ENCODE peak calls at places on chromosomes 7 and 10, in ten cellular contexts. G, K, P, F, T, L, Q, I, A and R are unnamed samples.
A peak's percentile ranks its signal among the peaks of the same experiment; 100 is the strongest.

GRCh38 chr7:136911362-136911761 is 42.9 kb downstream of the CHRM2 start:
- DNase-seq in I (no peak), G (no peak), L (no peak), T (no peak), Q (peak; percentile 18), F (no peak), K (no peak), A (no peak), P (no peak), R (no peak)

GRCh38 chr7:2495402-2496309 is 19.5 kb upstream of the GRIFIN start:
- DNase-seq in L (no peak), A (no peak), Q (no peak), P (no peak), K (no peak), I (no peak), G (no peak), T (no peak), F (peak; percentile 14), R (no peak)

GRCh38 chr7:24936121-24936824 is 43.7 kb downstream of the OSBPL3 start:
- DNase-seq in Q (peak; percentile 82), K (no peak), I (no peak), A (no peak), T (no peak), F (no peak), P (no peak), L (no peak), G (no peak), R (no peak)

GRCh38 chr7:36387437-36388345 is 2.0 kb upstream of the ANLN start:
- DNase-seq in Q (no peak), G (no peak), L (no peak), A (no peak), F (no peak), I (peak; percentile 54), T (no peak), K (no peak), P (no peak), R (no peak)

GRCh38 chr10:123269675-123270074 is 115.5 kb downstream of the BUB3 start:
- DNase-seq in T (no peak), L (no peak), P (no peak), I (no peak), Q (no peak), F (no peak), G (no peak), K (no peak), A (no peak), R (no peak)

GRCh38 chr10:10235003-10235402 is 782.7 kb upstream of the CELF2 start:
- DNase-seq in T (no peak), I (no peak), P (no peak), Q (peak; percentile 6), G (no peak), A (no peak), K (no peak), L (no peak), F (no peak), R (no peak)

GRCh38 chr7:45584261-45585210 is 10.4 kb downstream of the ADCY1 start:
- DNase-seq in Q (no peak), G (no peak), T (no peak), F (peak; percentile 21), P (peak; percentile 59), I (no peak), L (no peak), A (no peak), K (no peak), R (no peak)

GRCh38 chr7:17041324-17041723 is 159.5 kb upstream of the AGR3 start:
- DNase-seq in K (no peak), L (no peak), T (no peak), P (no peak), F (no peak), I (no peak), Q (peak; percentile 96), G (no peak), A (no peak), R (peak; percentile 13)

GRCh38 chr7:109256762-109257560 is 687.3 kb downstream of the DNAJB9 start:
- DNase-seq in T (no peak), I (no peak), A (no peak), Q (no peak), L (no peak), F (no peak), P (no peak), G (no peak), K (no peak), R (no peak)

GRCh38 chr10:11603741-11604140 is 7.7 kb downstream of the USP6NL start:
- DNase-seq in T (no peak), I (no peak), L (no peak), Q (no peak), G (no peak), K (no peak), A (no peak), P (no peak), F (no peak), R (no peak)

GRCh38 chr10:100998183-100998990 is 1.2 kb upstream of the LZTS2 start:
- DNase-seq in G (peak; percentile 92), K (no peak), I (peak; percentile 85), Q (peak; percentile 76), A (peak; percentile 71), L (peak; percentile 79), F (peak; percentile 88), P (peak; percentile 92), T (peak; percentile 54), R (peak; percentile 92)

GRCh38 chr10:28948045-28948444 is 270.7 kb downstream of the BAMBI start:
- DNase-seq in K (no peak), Q (peak; percentile 64), I (no peak), F (no peak), T (no peak), G (no peak), L (no peak), P (no peak), A (no peak), R (no peak)

GRCh38 chr10:55001422-55001821 is 200.4 kb upstream of the PCDH15 start:
- DNase-seq in K (no peak), F (no peak), A (no peak), L (no peak), I (no peak), P (no peak), G (no peak), T (no peak), Q (no peak), R (no peak)

GRCh38 chr10:44334621-44335184 is 50.2 kb downstream of the CXCL12 start:
- DNase-seq in A (no peak), K (no peak), Q (peak; percentile 81), T (no peak), I (no peak), P (no peak), F (no peak), G (no peak), L (no peak), R (peak; percentile 23)

GRCh38 chr10:110931769-110932381 is 12.5 kb downstream of the SHOC2 start:
- DNase-seq in T (no peak), Q (no peak), A (no peak), K (no peak), G (no peak), F (no peak), P (no peak), L (no peak), I (no peak), R (no peak)

GRCh38 chr7:21550821-21551531 is 8.1 kb downstream of the DNAH11 start:
- DNase-seq in I (no peak), A (no peak), L (no peak), K (no peak), T (no peak), G (no peak), F (no peak), Q (no peak), P (no peak), R (no peak)

GRCh38 chr7:132650498-132650897 is 74.2 kb upstream of the PLXNA4 start:
- DNase-seq in P (no peak), Q (peak; percentile 67), I (peak; percentile 42), T (no peak), G (no peak), K (no peak), F (no peak), L (no peak), A (no peak), R (peak; percentile 21)